ENCODE peak calls at places on chromosomes 5 and 9, in eight cellular contexts. O is effector CD4-positive, alpha-beta T cell; H is type B pancreatic cell; A is iPS DF 19.7; R is hepatocyte; W is CD8-positive, alpha-beta memory T cell; S is GM13976; M is GM13977. J is an unnamed sample.

GRCh38 chr9:37952731-37953130 is 48.8 kb upstream of the SLC25A51 start:
- DNase-seq in H (no peak), W (no peak), O (no peak), S (no peak), R (no peak), A (no peak), M (no peak), J (no peak)

GRCh38 chr5:143233020-143233419 is 170.5 kb downstream of the NR3C1 start:
- DNase-seq in R (no peak), S (no peak), W (no peak), H (no peak), M (no peak), A (no peak), O (no peak), J (no peak)

GRCh38 chr9:89022071-89022721 is 30.9 kb downstream of the S1PR3 start:
- DNase-seq in H (no peak), M (no peak), R (peak), W (no peak), S (no peak), A (no peak), O (no peak), J (no peak)

GRCh38 chr5:127590154-127590722 is 58.6 kb upstream of the CTXN3 start:
- DNase-seq in M (no peak), R (no peak), A (no peak), S (peak), H (no peak), W (no peak), O (no peak), J (no peak)

GRCh38 chr5:123518111-123518510 is 6.1 kb downstream of the CSNK1G3 start:
- DNase-seq in R (no peak), H (no peak), M (no peak), W (no peak), S (no peak), A (no peak), O (no peak), J (no peak)

GRCh38 chr5:76325326-76325725 is 77.8 kb upstream of the IQGAP2 start:
- DNase-seq in H (no peak), A (no peak), S (no peak), R (no peak), M (no peak), W (no peak), O (no peak), J (no peak)

GRCh38 chr9:124040935-124041816 is 29.6 kb downstream of the LHX2 start:
- DNase-seq in A (no peak), O (no peak), R (peak), M (peak), W (peak), H (no peak), S (peak), J (peak)

GRCh38 chr5:98627121-98627520 is 146.3 kb upstream of the RGMB start:
- DNase-seq in A (no peak), M (no peak), H (no peak), O (no peak), R (no peak), W (no peak), S (no peak), J (no peak)

GRCh38 chr5:42621662-42622061 is 135.0 kb upstream of the CCDC152 start:
- DNase-seq in M (no peak), A (no peak), W (no peak), S (no peak), O (no peak), R (no peak), H (no peak), J (no peak)

GRCh38 chr9:5566054-5566618 is 55.8 kb downstream of the PDCD1LG2 start:
- DNase-seq in O (no peak), W (no peak), M (no peak), H (no peak), A (no peak), R (no peak), S (no peak), J (no peak)

GRCh38 chr9:34254141-34254913 is 74.7 kb downstream of the KIF24 start:
- DNase-seq in H (no peak), M (no peak), A (no peak), S (no peak), W (no peak), R (peak), O (no peak), J (no peak)

GRCh38 chr5:67831081-67831480 is 384.5 kb upstream of the PIK3R1 start:
- DNase-seq in M (no peak), A (no peak), O (no peak), W (no peak), S (no peak), R (no peak), H (no peak), J (no peak)

GRCh38 chr5:180343110-180343845 is 9.9 kb downstream of the GFPT2 start:
- DNase-seq in O (no peak), M (no peak), R (no peak), A (peak), H (no peak), S (no peak), W (no peak), J (no peak)

GRCh38 chr9:134288731-134289130 is 37.5 kb upstream of the RXRA start:
- DNase-seq in O (no peak), S (no peak), W (no peak), H (no peak), R (no peak), A (no peak), M (no peak), J (no peak)

GRCh38 chr5:160312139-160312959 is at the start of gene CCNJL:
- DNase-seq in S (peak), O (no peak), A (no peak), R (peak), H (peak), M (peak), W (no peak), J (no peak)

GRCh38 chr5:157535042-157535865 is 40.3 kb downstream of the ADAM19 start:
- DNase-seq in A (no peak), O (no peak), S (no peak), R (no peak), M (no peak), H (no peak), W (no peak), J (no peak)

GRCh38 chr9:19732570-19732969 is 56.3 kb downstream of the SLC24A2 start:
- DNase-seq in M (no peak), S (no peak), O (no peak), W (no peak), H (no peak), A (no peak), R (no peak), J (no peak)

GRCh38 chr5:157143127-157143959 is 678 bp upstream of the MED7 start:
- DNase-seq in A (no peak), O (peak), R (no peak), W (no peak), H (no peak), M (peak), S (peak), J (peak)

GRCh38 chr5:57155033-57155432 is 18.8 kb upstream of the GPBP1 start:
- DNase-seq in R (no peak), M (no peak), S (no peak), O (no peak), W (no peak), H (no peak), A (no peak), J (no peak)

GRCh38 chr9:684055-684949 is 157.2 kb upstream of the DMRT1 start:
- DNase-seq in S (no peak), A (no peak), H (no peak), M (no peak), O (no peak), R (peak), W (no peak), J (no peak)

GRCh38 chr5:9720361-9720760 is 90.2 kb upstream of the TAS2R1 start:
- DNase-seq in M (no peak), W (no peak), R (no peak), O (no peak), A (no peak), S (no peak), H (no peak), J (no peak)

GRCh38 chr9:134437417-134438203 is 111.4 kb downstream of the RXRA start:
- DNase-seq in W (no peak), R (peak), A (no peak), H (no peak), O (no peak), S (no peak), M (no peak), J (no peak)

GRCh38 chr9:22240619-22241018 is 206.0 kb upstream of the DMRTA1 start:
- DNase-seq in H (no peak), W (no peak), M (peak), R (no peak), S (peak), A (no peak), O (no peak), J (no peak)

GRCh38 chr5:127746756-127747155 is 43.6 kb downstream of the CCDC192 start:
- DNase-seq in M (peak), W (no peak), O (no peak), A (no peak), H (no peak), S (peak), R (no peak), J (no peak)

GRCh38 chr9:122392284-122392683 is 21.5 kb downstream of the PTGS1 start:
- DNase-seq in R (no peak), M (no peak), W (no peak), O (no peak), S (no peak), H (peak), A (no peak), J (no peak)

GRCh38 chr5:154771383-154771901 is 16.3 kb downstream of the LARP1 start:
- DNase-seq in M (no peak), S (no peak), O (no peak), H (no peak), R (peak), W (no peak), A (no peak), J (no peak)

GRCh38 chr5:138337685-138338410 is at the start of gene FAM53C:
- DNase-seq in M (peak), S (peak), O (peak), R (peak), H (peak), W (peak), A (no peak), J (peak)

GRCh38 chr5:142078251-142078650 is 30.3 kb upstream of the NDFIP1 start:
- DNase-seq in O (no peak), R (no peak), W (no peak), A (no peak), H (no peak), S (no peak), M (no peak), J (no peak)

GRCh38 chr9:96554326-96554725 is 65.3 kb downstream of the CDC14B start:
- DNase-seq in A (no peak), R (no peak), H (no peak), W (no peak), M (no peak), S (no peak), O (no peak), J (no peak)

GRCh38 chr5:100505984-100506670 is 29.0 kb upstream of the FAM174A start:
- DNase-seq in A (no peak), R (peak), W (no peak), M (no peak), O (no peak), H (no peak), S (no peak), J (no peak)

GRCh38 chr9:122036988-122037387 is 56.1 kb downstream of the TTLL11 start:
- DNase-seq in R (no peak), S (no peak), H (no peak), M (no peak), W (no peak), A (no peak), O (no peak), J (no peak)

GRCh38 chr9:98795970-98796363 is 388 bp downstream of the ANKS6 start:
- DNase-seq in O (no peak), W (no peak), S (peak), A (no peak), M (no peak), H (peak), R (peak), J (no peak)

GRCh38 chr9:121859646-121860045 is 208.2 kb downstream of the DAB2IP start:
- DNase-seq in O (no peak), A (no peak), S (no peak), M (no peak), H (no peak), W (no peak), R (no peak), J (no peak)